ENCODE peak calls at places on chromosome 5, in six cellular contexts. E is psoas muscle, M is MM.1S, A is heart right ventricle, C is lower lobe of right lung, T is brain microvascular endothelial cell. O is an unnamed sample.

GRCh38 chr5:150567031-150567680 is 59.2 kb downstream of the NDST1 start:
- DNase-seq in T (peak), E (no peak), A (no peak), M (no peak), C (no peak), O (no peak)

GRCh38 chr5:142618125-142618524 is 67.8 kb downstream of the FGF1 start:
- DNase-seq in C (no peak), A (no peak), M (no peak), E (no peak), T (peak), O (no peak)

GRCh38 chr5:96807099-96807654 is 568 bp downstream of the ERAP1 start:
- DNase-seq in E (peak), A (peak), M (peak), T (peak), C (peak), O (peak)

GRCh38 chr5:11905209-11905608 is 963 bp upstream of the CTNND2 start:
- DNase-seq in T (no peak), E (no peak), A (no peak), M (peak), C (no peak), O (no peak)

GRCh38 chr5:137070521-137070920 is 428.6 kb downstream of the SPOCK1 start:
- DNase-seq in M (no peak), C (no peak), E (no peak), A (no peak), T (no peak), O (peak)

GRCh38 chr5:35319231-35320002 is 89.1 kb upstream of the PRLR start:
- DNase-seq in T (peak), C (peak), E (peak), A (peak), M (peak), O (peak)

GRCh38 chr5:56059854-56060253 is 65.1 kb upstream of the IL6ST start:
- DNase-seq in A (no peak), C (no peak), T (no peak), M (no peak), E (no peak), O (no peak)

GRCh38 chr5:149645236-149645635 is 63.9 kb downstream of the ARHGEF37 start:
- DNase-seq in M (no peak), T (no peak), A (no peak), C (no peak), E (no peak), O (no peak)

GRCh38 chr5:132764671-132765070 is 12.4 kb downstream of the SEPTIN8 start:
- DNase-seq in E (no peak), T (no peak), C (no peak), A (no peak), M (no peak), O (no peak)

GRCh38 chr5:81209869-81210268 is 23.3 kb upstream of the CKMT2 start:
- DNase-seq in C (no peak), A (no peak), M (no peak), T (no peak), E (no peak), O (no peak)

GRCh38 chr5:177403194-177403825 is 2.8 kb upstream of the PFN3 start:
- DNase-seq in T (no peak), E (peak), M (peak), C (no peak), A (no peak), O (no peak)

GRCh38 chr5:178149199-178149932 is 4.3 kb downstream of the NHP2 start:
- DNase-seq in E (no peak), T (no peak), C (no peak), M (no peak), A (no peak), O (no peak)

GRCh38 chr5:90356612-90357011 is 52.9 kb downstream of the CETN3 start:
- DNase-seq in E (no peak), T (peak), M (no peak), A (no peak), C (no peak), O (no peak)

GRCh38 chr5:67061511-67061910 is 135.1 kb downstream of the CD180 start:
- DNase-seq in A (no peak), M (no peak), C (no peak), T (no peak), E (no peak), O (no peak)

GRCh38 chr5:1392801-1393565 is 48.1 kb upstream of the CLPTM1L start:
- DNase-seq in E (peak), M (no peak), T (no peak), C (peak), A (no peak), O (no peak)

GRCh38 chr5:180739271-180739670 is 587 bp downstream of the OR2Y1 start:
- DNase-seq in E (no peak), A (no peak), M (no peak), C (no peak), T (peak), O (no peak)

GRCh38 chr5:153613143-153613542 is 122.7 kb downstream of the GRIA1 start:
- DNase-seq in C (no peak), M (no peak), E (no peak), T (no peak), A (no peak), O (no peak)

GRCh38 chr5:171272996-171273970 is 35.8 kb upstream of the TLX3 start:
- DNase-seq in T (peak), E (no peak), A (no peak), M (peak), C (no peak), O (no peak)

GRCh38 chr5:151239237-151239861 is 13.6 kb upstream of the GM2A start:
- DNase-seq in C (peak), E (peak), A (peak), T (peak), M (peak), O (peak)

GRCh38 chr5:122089096-122089495 is 11.0 kb upstream of the LOX start:
- DNase-seq in M (no peak), C (no peak), E (no peak), A (no peak), T (no peak), O (no peak)

GRCh38 chr5:157857821-157858526 is 971 bp downstream of the CLINT1 start:
- DNase-seq in A (no peak), E (no peak), M (no peak), C (no peak), T (no peak), O (no peak)

GRCh38 chr5:52840286-52841050 is 52.8 kb downstream of the ITGA1 start:
- DNase-seq in M (no peak), A (no peak), E (no peak), C (no peak), T (peak), O (peak)

GRCh38 chr5:10671041-10672008 is 89.7 kb downstream of the DAP start:
- DNase-seq in C (no peak), T (no peak), A (no peak), E (no peak), M (no peak), O (no peak)

GRCh38 chr5:80867233-80867632 is 92.9 kb upstream of the RASGRF2 start:
- DNase-seq in M (no peak), E (no peak), T (no peak), C (no peak), A (no peak), O (no peak)

GRCh38 chr5:116305899-116306298 is 221.1 kb downstream of the COMMD10 start:
- DNase-seq in M (no peak), A (no peak), T (no peak), E (no peak), C (no peak), O (no peak)

GRCh38 chr5:83471405-83472212 is at the start of gene VCAN:
- DNase-seq in M (no peak), A (peak), E (peak), T (peak), C (peak), O (peak)

GRCh38 chr5:105573575-105573974 is 2011.0 kb upstream of the NUDT12 start:
- DNase-seq in T (peak), M (no peak), C (no peak), E (no peak), A (no peak), O (no peak)

GRCh38 chr5:14998494-14998893 is 126.9 kb upstream of the ANKH start:
- DNase-seq in A (no peak), C (no peak), M (no peak), T (no peak), E (no peak), O (no peak)

GRCh38 chr5:10355071-10355889 is 1.8 kb downstream of the MARCHF6 start:
- DNase-seq in A (no peak), E (no peak), C (no peak), M (peak), T (peak), O (no peak)

GRCh38 chr5:108212775-108213346 is 169.0 kb downstream of the FBXL17 start:
- DNase-seq in A (no peak), C (peak), T (peak), E (no peak), M (no peak), O (no peak)

GRCh38 chr5:148759101-148759500 is 67.3 kb upstream of the ADRB2 start:
- DNase-seq in C (no peak), A (no peak), M (no peak), T (no peak), E (no peak), O (no peak)

GRCh38 chr5:177241768-177242167 is 61.8 kb downstream of the RAB24 start:
- DNase-seq in M (no peak), T (no peak), C (no peak), E (no peak), A (no peak), O (no peak)

GRCh38 chr5:43997647-43998251 is 391.5 kb downstream of the FGF10 start:
- DNase-seq in T (peak), E (no peak), A (no peak), M (no peak), C (no peak), O (no peak)

GRCh38 chr5:19125956-19126713 is 861.9 kb downstream of the CDH18 start:
- DNase-seq in T (no peak), M (no peak), C (no peak), E (no peak), A (no peak), O (no peak)

GRCh38 chr5:173764321-173765029 is 123.7 kb upstream of the CPEB4 start:
- DNase-seq in E (peak), M (no peak), T (peak), A (peak), C (peak), O (peak)

GRCh38 chr5:95884021-95884333 is 61.5 kb upstream of the GLRX start:
- DNase-seq in T (peak), C (no peak), M (no peak), E (no peak), A (no peak), O (no peak)

GRCh38 chr5:8491254-8491653 is 622.3 kb downstream of the MTRR start:
- DNase-seq in T (peak), C (no peak), E (no peak), A (no peak), M (no peak), O (no peak)

GRCh38 chr5:125393416-125393815 is 647.0 kb upstream of the ZNF608 start:
- DNase-seq in E (no peak), A (no peak), C (no peak), T (no peak), M (no peak), O (no peak)

GRCh38 chr5:172745836-172746235 is 25.2 kb downstream of the DUSP1 start:
- DNase-seq in T (no peak), E (no peak), M (no peak), A (no peak), C (no peak), O (no peak)

GRCh38 chr5:172749076-172749475 is 21.9 kb downstream of the DUSP1 start:
- DNase-seq in E (no peak), C (no peak), A (no peak), T (no peak), M (no peak), O (no peak)

GRCh38 chr5:172746725-172747124 is 24.3 kb downstream of the DUSP1 start:
- DNase-seq in M (no peak), A (no peak), E (no peak), C (no peak), T (no peak), O (no peak)

GRCh38 chr5:172748341-172748843 is 22.6 kb downstream of the DUSP1 start:
- DNase-seq in T (peak), A (peak), M (no peak), E (peak), C (peak), O (peak)

GRCh38 chr5:172747471-172747870 is 23.5 kb downstream of the DUSP1 start:
- DNase-seq in A (no peak), M (no peak), E (no peak), T (no peak), C (no peak), O (no peak)
- H3K27ac ChIP-seq in A (peak), M (no peak), E (peak), T (peak), C (peak), O (peak)

GRCh38 chr5:135534609-135535419 is 950 bp downstream of the NEUROG1 start:
- DNase-seq in E (no peak), C (no peak), A (no peak), M (no peak), T (no peak), O (no peak)
- TF ChIP-seq CTCF in E (no peak), C (peak), A (no peak), M (no peak), T (no peak), O (no peak)

GRCh38 chr5:54654211-54654610 is 136.7 kb downstream of the SNX18 start:
- DNase-seq in M (no peak), T (no peak), C (no peak), E (no peak), A (no peak), O (no peak)

GRCh38 chr5:54656261-54656728 is 138.7 kb downstream of the SNX18 start:
- DNase-seq in A (no peak), E (no peak), C (no peak), T (no peak), M (no peak), O (no peak)

GRCh38 chr5:54658014-54658413 is 140.5 kb downstream of the SNX18 start:
- DNase-seq in C (no peak), E (no peak), T (peak), M (no peak), A (peak), O (no peak)

GRCh38 chr5:54655266-54655665 is 137.7 kb downstream of the SNX18 start:
- DNase-seq in E (no peak), T (no peak), M (no peak), A (no peak), C (no peak), O (no peak)

DNA sequence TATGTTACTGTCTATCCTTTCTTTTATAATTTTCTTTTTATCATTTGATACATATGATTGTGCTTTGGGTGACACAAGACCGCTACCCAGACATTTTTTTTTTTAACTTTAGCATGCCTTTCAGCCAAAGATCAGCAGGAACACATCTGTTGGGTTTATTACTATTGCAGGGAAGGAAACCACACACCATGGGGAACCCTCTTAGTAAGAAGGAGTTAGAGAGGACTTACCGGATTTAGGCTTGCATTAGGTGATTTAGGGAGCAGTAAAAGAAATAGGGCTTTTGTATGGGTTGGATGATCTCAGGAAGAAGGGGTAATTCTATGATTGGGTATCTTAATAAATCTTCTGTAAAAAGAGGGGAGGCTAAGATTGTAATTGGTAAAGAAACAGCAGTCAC is 138.2 kb downstream of the SNX18 start:
- DNase-seq in A (no peak), C (no peak), T (no peak), E (no peak), M (no peak), O (no peak)
- H3K27ac ChIP-seq in A (peak), C (no peak), T (no peak), E (no peak), M (no peak), O (no peak)

DNA sequence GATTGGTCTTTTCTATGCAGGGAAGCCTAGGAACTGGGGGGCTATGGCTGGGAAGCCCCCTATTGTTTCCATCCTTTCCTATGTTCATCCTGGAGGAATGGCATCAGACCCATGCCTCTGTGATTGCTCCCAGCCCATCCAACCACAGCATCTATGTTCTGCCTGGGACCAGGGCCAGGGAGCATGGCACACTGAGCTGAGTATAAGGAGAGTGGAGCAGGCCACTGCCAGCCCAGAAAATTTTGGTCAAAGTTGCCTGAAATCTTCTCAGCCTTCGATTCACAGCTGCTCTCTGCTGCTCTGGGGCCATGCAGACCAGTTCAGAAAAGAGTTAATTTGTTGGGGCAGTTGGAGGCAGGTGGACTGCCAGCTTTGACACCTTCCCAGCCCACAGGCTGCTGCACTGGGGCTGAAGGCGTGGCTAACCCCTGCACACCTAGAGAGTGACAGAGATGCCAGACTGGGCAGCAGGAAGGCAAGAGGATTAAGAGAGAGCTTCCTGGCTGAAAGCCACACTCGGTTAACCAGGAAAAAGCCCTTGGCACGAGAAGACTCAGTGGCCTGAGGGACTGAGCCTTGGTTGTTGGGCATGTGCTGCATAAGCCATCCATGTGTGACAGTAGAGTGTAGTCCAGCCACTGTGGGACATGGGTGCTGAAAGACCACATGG is 12.1 kb downstream of the TGFBI start:
- DNase-seq in C (no peak), A (no peak), T (no peak), M (peak), E (no peak), O (no peak)
- TF ChIP-seq CTCF in C (no peak), A (no peak), T (no peak), M (no peak), E (no peak), O (no peak)